ENCODE peak calls at places on chromosomes 4 and X, in nine cellular contexts. One of them, this sample, is unnamed.

GRCh38 chr4:151173751-151174325 is 74.4 kb downstream of the RPS3A start:
- DNase-seq in suprapubic skin: no peak
- DNase-seq in epithelial cell of esophagus: no peak
- DNase-seq in EL: no peak
- DNase-seq in stimulated activated CD4-positive, alpha-beta T cell treated with anti-CD3 and anti-CD28 coated beads, Interleukin-15, amount 100 ng/mL, for 1 hour: no peak
- DNase-seq in CD8-positive, alpha-beta memory T cell: no peak
- DNase-seq in NCI-H1105: no peak
- DNase-seq in H9: no peak
- DNase-seq in NB4: no peak
- DNase-seq in this sample: no peak

GRCh38 chrX:128616933-128617332 is 564.7 kb upstream of the ACTRT1 start:
- DNase-seq in stimulated activated CD4-positive, alpha-beta T cell treated with anti-CD3 and anti-CD28 coated beads, Interleukin-15, amount 100 ng/mL, for 1 hour: no peak
- DNase-seq in suprapubic skin: no peak
- DNase-seq in CD8-positive, alpha-beta memory T cell: no peak
- DNase-seq in NCI-H1105: no peak
- DNase-seq in NB4: no peak
- DNase-seq in EL: no peak
- DNase-seq in H9: no peak
- DNase-seq in epithelial cell of esophagus: peak
- DNase-seq in this sample: no peak

GRCh38 chr4:73922766-73923630 is 53.8 kb downstream of the CXCL1 start:
- DNase-seq in H9: no peak
- DNase-seq in suprapubic skin: no peak
- DNase-seq in CD8-positive, alpha-beta memory T cell: no peak
- DNase-seq in stimulated activated CD4-positive, alpha-beta T cell treated with anti-CD3 and anti-CD28 coated beads, Interleukin-15, amount 100 ng/mL, for 1 hour: no peak
- DNase-seq in NB4: peak
- DNase-seq in EL: peak
- DNase-seq in epithelial cell of esophagus: peak
- DNase-seq in NCI-H1105: no peak
- DNase-seq in this sample: no peak

GRCh38 chrX:106415276-106415895 is 196.4 kb upstream of the RADX start:
- DNase-seq in suprapubic skin: no peak
- DNase-seq in CD8-positive, alpha-beta memory T cell: no peak
- DNase-seq in NB4: peak
- DNase-seq in H9: no peak
- DNase-seq in EL: peak
- DNase-seq in NCI-H1105: peak
- DNase-seq in stimulated activated CD4-positive, alpha-beta T cell treated with anti-CD3 and anti-CD28 coated beads, Interleukin-15, amount 100 ng/mL, for 1 hour: no peak
- DNase-seq in epithelial cell of esophagus: peak
- DNase-seq in this sample: no peak

GRCh38 chr4:2797188-2797544 is 4.3 kb downstream of the SH3BP2 start:
- DNase-seq in suprapubic skin: peak
- DNase-seq in epithelial cell of esophagus: no peak
- DNase-seq in CD8-positive, alpha-beta memory T cell: no peak
- DNase-seq in EL: no peak
- DNase-seq in H9: no peak
- DNase-seq in stimulated activated CD4-positive, alpha-beta T cell treated with anti-CD3 and anti-CD28 coated beads, Interleukin-15, amount 100 ng/mL, for 1 hour: no peak
- DNase-seq in NCI-H1105: no peak
- DNase-seq in NB4: no peak
- DNase-seq in this sample: peak

GRCh38 chrX:131577999-131578734 is 34.3 kb downstream of the OR13H1 start:
- DNase-seq in H9: no peak
- DNase-seq in stimulated activated CD4-positive, alpha-beta T cell treated with anti-CD3 and anti-CD28 coated beads, Interleukin-15, amount 100 ng/mL, for 1 hour: no peak
- DNase-seq in NB4: no peak
- DNase-seq in NCI-H1105: peak
- DNase-seq in CD8-positive, alpha-beta memory T cell: no peak
- DNase-seq in epithelial cell of esophagus: no peak
- DNase-seq in suprapubic skin: no peak
- DNase-seq in EL: no peak
- DNase-seq in this sample: no peak

GRCh38 chr4:32624943-32625603 is 1904.9 kb downstream of the PCDH7 start:
- DNase-seq in stimulated activated CD4-positive, alpha-beta T cell treated with anti-CD3 and anti-CD28 coated beads, Interleukin-15, amount 100 ng/mL, for 1 hour: no peak
- DNase-seq in NCI-H1105: no peak
- DNase-seq in suprapubic skin: no peak
- DNase-seq in CD8-positive, alpha-beta memory T cell: no peak
- DNase-seq in EL: no peak
- DNase-seq in NB4: no peak
- DNase-seq in epithelial cell of esophagus: peak
- DNase-seq in H9: no peak
- DNase-seq in this sample: no peak

GRCh38 chr4:906311-907102 is 25.6 kb downstream of the GAK start:
- DNase-seq in CD8-positive, alpha-beta memory T cell: no peak
- DNase-seq in NB4: no peak
- DNase-seq in epithelial cell of esophagus: no peak
- DNase-seq in suprapubic skin: no peak
- DNase-seq in NCI-H1105: no peak
- DNase-seq in H9: no peak
- DNase-seq in stimulated activated CD4-positive, alpha-beta T cell treated with anti-CD3 and anti-CD28 coated beads, Interleukin-15, amount 100 ng/mL, for 1 hour: no peak
- DNase-seq in EL: no peak
- DNase-seq in this sample: no peak

GRCh38 chr4:152257601-152258066 is 278.3 kb downstream of the FBXW7 start:
- DNase-seq in stimulated activated CD4-positive, alpha-beta T cell treated with anti-CD3 and anti-CD28 coated beads, Interleukin-15, amount 100 ng/mL, for 1 hour: no peak
- DNase-seq in EL: peak
- DNase-seq in NCI-H1105: no peak
- DNase-seq in suprapubic skin: no peak
- DNase-seq in CD8-positive, alpha-beta memory T cell: no peak
- DNase-seq in NB4: no peak
- DNase-seq in H9: no peak
- DNase-seq in epithelial cell of esophagus: peak
- DNase-seq in this sample: no peak

GRCh38 chr4:127975121-127975770 is 10.0 kb downstream of the ABHD18 start:
- DNase-seq in NCI-H1105: no peak
- DNase-seq in stimulated activated CD4-positive, alpha-beta T cell treated with anti-CD3 and anti-CD28 coated beads, Interleukin-15, amount 100 ng/mL, for 1 hour: no peak
- DNase-seq in epithelial cell of esophagus: peak
- DNase-seq in EL: peak
- DNase-seq in NB4: no peak
- DNase-seq in CD8-positive, alpha-beta memory T cell: no peak
- DNase-seq in suprapubic skin: no peak
- DNase-seq in H9: no peak
- DNase-seq in this sample: no peak

GRCh38 chr4:628821-629635 is 3.7 kb downstream of the PDE6B start:
- DNase-seq in NB4: no peak
- DNase-seq in H9: peak
- DNase-seq in stimulated activated CD4-positive, alpha-beta T cell treated with anti-CD3 and anti-CD28 coated beads, Interleukin-15, amount 100 ng/mL, for 1 hour: no peak
- DNase-seq in CD8-positive, alpha-beta memory T cell: no peak
- DNase-seq in suprapubic skin: no peak
- DNase-seq in epithelial cell of esophagus: no peak
- DNase-seq in EL: no peak
- DNase-seq in NCI-H1105: no peak
- DNase-seq in this sample: no peak

GRCh38 chr4:112270643-112271484 is 14.8 kb downstream of the TIFA start:
- DNase-seq in EL: peak
- DNase-seq in H9: no peak
- DNase-seq in epithelial cell of esophagus: peak
- DNase-seq in NCI-H1105: no peak
- DNase-seq in NB4: peak
- DNase-seq in stimulated activated CD4-positive, alpha-beta T cell treated with anti-CD3 and anti-CD28 coated beads, Interleukin-15, amount 100 ng/mL, for 1 hour: no peak
- DNase-seq in CD8-positive, alpha-beta memory T cell: no peak
- DNase-seq in suprapubic skin: no peak
- DNase-seq in this sample: no peak

GRCh38 chrX:104419211-104419610 is 146.8 kb upstream of the IL1RAPL2 start:
- DNase-seq in NB4: no peak
- DNase-seq in H9: no peak
- DNase-seq in suprapubic skin: no peak
- DNase-seq in epithelial cell of esophagus: peak
- DNase-seq in stimulated activated CD4-positive, alpha-beta T cell treated with anti-CD3 and anti-CD28 coated beads, Interleukin-15, amount 100 ng/mL, for 1 hour: no peak
- DNase-seq in EL: peak
- DNase-seq in CD8-positive, alpha-beta memory T cell: no peak
- DNase-seq in NCI-H1105: no peak
- DNase-seq in this sample: no peak

GRCh38 chrX:74534569-74535038 is 79.8 kb downstream of the RLIM start:
- DNase-seq in CD8-positive, alpha-beta memory T cell: no peak
- DNase-seq in stimulated activated CD4-positive, alpha-beta T cell treated with anti-CD3 and anti-CD28 coated beads, Interleukin-15, amount 100 ng/mL, for 1 hour: no peak
- DNase-seq in epithelial cell of esophagus: peak
- DNase-seq in suprapubic skin: no peak
- DNase-seq in NCI-H1105: no peak
- DNase-seq in H9: no peak
- DNase-seq in EL: peak
- DNase-seq in NB4: peak
- DNase-seq in this sample: no peak

GRCh38 chrX:78997870-78998558 is 52.8 kb downstream of the P2RY10 start:
- DNase-seq in epithelial cell of esophagus: no peak
- DNase-seq in H9: no peak
- DNase-seq in suprapubic skin: no peak
- DNase-seq in CD8-positive, alpha-beta memory T cell: peak
- DNase-seq in NCI-H1105: no peak
- DNase-seq in EL: no peak
- DNase-seq in stimulated activated CD4-positive, alpha-beta T cell treated with anti-CD3 and anti-CD28 coated beads, Interleukin-15, amount 100 ng/mL, for 1 hour: no peak
- DNase-seq in NB4: no peak
- DNase-seq in this sample: no peak

GRCh38 chrX:54171527-54171926 is 11.5 kb downstream of the FAM120C start:
- DNase-seq in suprapubic skin: no peak
- DNase-seq in CD8-positive, alpha-beta memory T cell: no peak
- DNase-seq in H9: no peak
- DNase-seq in NB4: no peak
- DNase-seq in epithelial cell of esophagus: peak
- DNase-seq in EL: peak
- DNase-seq in stimulated activated CD4-positive, alpha-beta T cell treated with anti-CD3 and anti-CD28 coated beads, Interleukin-15, amount 100 ng/mL, for 1 hour: no peak
- DNase-seq in NCI-H1105: no peak
- DNase-seq in this sample: no peak

GRCh38 chrX:102934624-102935023 is 2.4 kb upstream of the RAB40AL start:
- DNase-seq in CD8-positive, alpha-beta memory T cell: no peak
- DNase-seq in epithelial cell of esophagus: peak
- DNase-seq in stimulated activated CD4-positive, alpha-beta T cell treated with anti-CD3 and anti-CD28 coated beads, Interleukin-15, amount 100 ng/mL, for 1 hour: no peak
- DNase-seq in NB4: peak
- DNase-seq in H9: no peak
- DNase-seq in EL: peak
- DNase-seq in NCI-H1105: peak
- DNase-seq in suprapubic skin: no peak
- DNase-seq in this sample: no peak

GRCh38 chr4:3689576-3690551 is 76.3 kb upstream of the ADRA2C start:
- DNase-seq in suprapubic skin: peak
- DNase-seq in CD8-positive, alpha-beta memory T cell: no peak
- DNase-seq in NB4: no peak
- DNase-seq in stimulated activated CD4-positive, alpha-beta T cell treated with anti-CD3 and anti-CD28 coated beads, Interleukin-15, amount 100 ng/mL, for 1 hour: no peak
- DNase-seq in H9: no peak
- DNase-seq in NCI-H1105: no peak
- DNase-seq in EL: no peak
- DNase-seq in epithelial cell of esophagus: no peak
- DNase-seq in this sample: peak

GRCh38 chr4:8128096-8128856 is 30.3 kb downstream of the ABLIM2 start:
- DNase-seq in stimulated activated CD4-positive, alpha-beta T cell treated with anti-CD3 and anti-CD28 coated beads, Interleukin-15, amount 100 ng/mL, for 1 hour: no peak
- DNase-seq in NB4: no peak
- DNase-seq in H9: peak
- DNase-seq in suprapubic skin: no peak
- DNase-seq in CD8-positive, alpha-beta memory T cell: no peak
- DNase-seq in EL: no peak
- DNase-seq in epithelial cell of esophagus: no peak
- DNase-seq in NCI-H1105: no peak
- DNase-seq in this sample: no peak

GRCh38 chrX:11111038-11111851 is at the start of gene HCCS:
- DNase-seq in suprapubic skin: peak
- DNase-seq in stimulated activated CD4-positive, alpha-beta T cell treated with anti-CD3 and anti-CD28 coated beads, Interleukin-15, amount 100 ng/mL, for 1 hour: peak
- DNase-seq in epithelial cell of esophagus: peak
- DNase-seq in NB4: peak
- DNase-seq in H9: peak
- DNase-seq in CD8-positive, alpha-beta memory T cell: peak
- DNase-seq in EL: peak
- DNase-seq in NCI-H1105: peak
- DNase-seq in this sample: peak

GRCh38 chr4:8574796-8575370 is 5.3 kb upstream of the GPR78 start:
- DNase-seq in H9: no peak
- DNase-seq in epithelial cell of esophagus: no peak
- DNase-seq in stimulated activated CD4-positive, alpha-beta T cell treated with anti-CD3 and anti-CD28 coated beads, Interleukin-15, amount 100 ng/mL, for 1 hour: no peak
- DNase-seq in suprapubic skin: no peak
- DNase-seq in EL: no peak
- DNase-seq in NCI-H1105: no peak
- DNase-seq in CD8-positive, alpha-beta memory T cell: no peak
- DNase-seq in NB4: no peak
- DNase-seq in this sample: no peak

GRCh38 chrX:39158801-39159657 is 357.8 kb downstream of the MID1IP1 start:
- DNase-seq in H9: no peak
- DNase-seq in suprapubic skin: no peak
- DNase-seq in NCI-H1105: peak
- DNase-seq in CD8-positive, alpha-beta memory T cell: no peak
- DNase-seq in EL: peak
- DNase-seq in stimulated activated CD4-positive, alpha-beta T cell treated with anti-CD3 and anti-CD28 coated beads, Interleukin-15, amount 100 ng/mL, for 1 hour: no peak
- DNase-seq in epithelial cell of esophagus: no peak
- DNase-seq in NB4: peak
- DNase-seq in this sample: peak

GRCh38 chr4:157713342-157713741 is 459.5 kb downstream of the GASK1B start:
- DNase-seq in stimulated activated CD4-positive, alpha-beta T cell treated with anti-CD3 and anti-CD28 coated beads, Interleukin-15, amount 100 ng/mL, for 1 hour: no peak
- DNase-seq in NB4: no peak
- DNase-seq in epithelial cell of esophagus: peak
- DNase-seq in CD8-positive, alpha-beta memory T cell: no peak
- DNase-seq in EL: no peak
- DNase-seq in NCI-H1105: peak
- DNase-seq in suprapubic skin: no peak
- DNase-seq in H9: no peak
- DNase-seq in this sample: no peak

GRCh38 chrX:27439771-27440170 is 23.4 kb downstream of the PPP4R3C start:
- DNase-seq in stimulated activated CD4-positive, alpha-beta T cell treated with anti-CD3 and anti-CD28 coated beads, Interleukin-15, amount 100 ng/mL, for 1 hour: no peak
- DNase-seq in H9: no peak
- DNase-seq in epithelial cell of esophagus: no peak
- DNase-seq in NB4: no peak
- DNase-seq in EL: no peak
- DNase-seq in CD8-positive, alpha-beta memory T cell: no peak
- DNase-seq in suprapubic skin: no peak
- DNase-seq in NCI-H1105: no peak
- DNase-seq in this sample: no peak

GRCh38 chrX:72201836-72202536 is 20.4 kb downstream of the PIN4 start:
- DNase-seq in epithelial cell of esophagus: peak
- DNase-seq in EL: peak
- DNase-seq in CD8-positive, alpha-beta memory T cell: no peak
- DNase-seq in NCI-H1105: no peak
- DNase-seq in H9: no peak
- DNase-seq in stimulated activated CD4-positive, alpha-beta T cell treated with anti-CD3 and anti-CD28 coated beads, Interleukin-15, amount 100 ng/mL, for 1 hour: no peak
- DNase-seq in suprapubic skin: no peak
- DNase-seq in NB4: no peak
- DNase-seq in this sample: no peak

GRCh38 chr4:30757357-30757756 is 37.2 kb downstream of the PCDH7 start:
- DNase-seq in NB4: peak
- DNase-seq in suprapubic skin: no peak
- DNase-seq in CD8-positive, alpha-beta memory T cell: no peak
- DNase-seq in H9: no peak
- DNase-seq in epithelial cell of esophagus: peak
- DNase-seq in stimulated activated CD4-positive, alpha-beta T cell treated with anti-CD3 and anti-CD28 coated beads, Interleukin-15, amount 100 ng/mL, for 1 hour: no peak
- DNase-seq in EL: peak
- DNase-seq in NCI-H1105: no peak
- DNase-seq in this sample: no peak

GRCh38 chr4:72418458-72418857 is 150.6 kb downstream of the ADAMTS3 start:
- DNase-seq in suprapubic skin: no peak
- DNase-seq in NB4: no peak
- DNase-seq in NCI-H1105: peak
- DNase-seq in stimulated activated CD4-positive, alpha-beta T cell treated with anti-CD3 and anti-CD28 coated beads, Interleukin-15, amount 100 ng/mL, for 1 hour: no peak
- DNase-seq in H9: no peak
- DNase-seq in epithelial cell of esophagus: peak
- DNase-seq in CD8-positive, alpha-beta memory T cell: no peak
- DNase-seq in EL: peak
- DNase-seq in this sample: no peak

GRCh38 chrX:20266810-20267598 is at the start of gene RPS6KA3:
- DNase-seq in EL: peak
- DNase-seq in NCI-H1105: peak
- DNase-seq in NB4: peak
- DNase-seq in CD8-positive, alpha-beta memory T cell: peak
- DNase-seq in epithelial cell of esophagus: peak
- DNase-seq in H9: peak
- DNase-seq in stimulated activated CD4-positive, alpha-beta T cell treated with anti-CD3 and anti-CD28 coated beads, Interleukin-15, amount 100 ng/mL, for 1 hour: peak
- DNase-seq in suprapubic skin: peak
- DNase-seq in this sample: peak

GRCh38 chrX:39309018-39309620 is 507.9 kb downstream of the MID1IP1 start:
- DNase-seq in NB4: peak
- DNase-seq in stimulated activated CD4-positive, alpha-beta T cell treated with anti-CD3 and anti-CD28 coated beads, Interleukin-15, amount 100 ng/mL, for 1 hour: no peak
- DNase-seq in CD8-positive, alpha-beta memory T cell: peak
- DNase-seq in NCI-H1105: no peak
- DNase-seq in epithelial cell of esophagus: peak
- DNase-seq in EL: peak
- DNase-seq in suprapubic skin: no peak
- DNase-seq in H9: no peak
- DNase-seq in this sample: no peak

This sample was measured in lower lobe of right lung.